ENCODE peak calls at places on chromosomes 12 and 14, in nine cellular contexts. One of them, this sample, is unnamed.

GRCh38 chr12:67980391-67980790 is 8.9 kb upstream of the IFNG-AS1 start:
- DNase-seq in non-pigmented ciliary epithelial cell: no peak
- DNase-seq in stimulated activated naive CD4-positive, alpha-beta T cell: no peak
- DNase-seq in stimulated activated CD8-positive, alpha-beta memory T cell treated with anti-CD3 and anti-CD28 coated beads, Interleukin-2, amount 100 ng/mL, for 1 hour: no peak
- DNase-seq in fibroblast of the conjunctiva: no peak
- DNase-seq in activated T-helper 1 cell treated with anti-CD3 and anti-CD28 coated beads, Interleukin-2, amount 50 U/mL, for 16 hours: no peak
- DNase-seq in C1 segment of cervical spinal cord: no peak
- DNase-seq in amniotic epithelial cell: no peak
- DNase-seq in glutamatergic neuron: no peak
- DNase-seq in this sample: no peak

GRCh38 chr12:7872565-7873304 is at the start of gene SLC2A14:
- DNase-seq in non-pigmented ciliary epithelial cell: no peak
- DNase-seq in stimulated activated naive CD4-positive, alpha-beta T cell: no peak
- DNase-seq in stimulated activated CD8-positive, alpha-beta memory T cell treated with anti-CD3 and anti-CD28 coated beads, Interleukin-2, amount 100 ng/mL, for 1 hour: no peak
- DNase-seq in fibroblast of the conjunctiva: no peak
- DNase-seq in activated T-helper 1 cell treated with anti-CD3 and anti-CD28 coated beads, Interleukin-2, amount 50 U/mL, for 16 hours: no peak
- DNase-seq in C1 segment of cervical spinal cord: no peak
- DNase-seq in amniotic epithelial cell: no peak
- DNase-seq in glutamatergic neuron: peak
- DNase-seq in this sample: no peak

GRCh38 chr12:111441107-111441928 is 35.6 kb downstream of the SH2B3 start:
- DNase-seq in non-pigmented ciliary epithelial cell: no peak
- DNase-seq in stimulated activated naive CD4-positive, alpha-beta T cell: no peak
- DNase-seq in stimulated activated CD8-positive, alpha-beta memory T cell treated with anti-CD3 and anti-CD28 coated beads, Interleukin-2, amount 100 ng/mL, for 1 hour: no peak
- DNase-seq in fibroblast of the conjunctiva: no peak
- DNase-seq in activated T-helper 1 cell treated with anti-CD3 and anti-CD28 coated beads, Interleukin-2, amount 50 U/mL, for 16 hours: no peak
- DNase-seq in C1 segment of cervical spinal cord: no peak
- DNase-seq in amniotic epithelial cell: no peak
- DNase-seq in glutamatergic neuron: no peak
- DNase-seq in this sample: no peak

GRCh38 chr12:4164591-4165558 is 108.7 kb upstream of the CCND2 start:
- DNase-seq in non-pigmented ciliary epithelial cell: peak
- DNase-seq in stimulated activated naive CD4-positive, alpha-beta T cell: no peak
- DNase-seq in stimulated activated CD8-positive, alpha-beta memory T cell treated with anti-CD3 and anti-CD28 coated beads, Interleukin-2, amount 100 ng/mL, for 1 hour: peak
- DNase-seq in fibroblast of the conjunctiva: peak
- DNase-seq in activated T-helper 1 cell treated with anti-CD3 and anti-CD28 coated beads, Interleukin-2, amount 50 U/mL, for 16 hours: peak
- DNase-seq in C1 segment of cervical spinal cord: peak
- DNase-seq in amniotic epithelial cell: peak
- DNase-seq in glutamatergic neuron: peak
- DNase-seq in this sample: peak

GRCh38 chr14:21026251-21026987 is 1.6 kb upstream of the NDRG2 start:
- DNase-seq in non-pigmented ciliary epithelial cell: no peak
- DNase-seq in stimulated activated naive CD4-positive, alpha-beta T cell: no peak
- DNase-seq in stimulated activated CD8-positive, alpha-beta memory T cell treated with anti-CD3 and anti-CD28 coated beads, Interleukin-2, amount 100 ng/mL, for 1 hour: no peak
- DNase-seq in fibroblast of the conjunctiva: no peak
- DNase-seq in activated T-helper 1 cell treated with anti-CD3 and anti-CD28 coated beads, Interleukin-2, amount 50 U/mL, for 16 hours: no peak
- DNase-seq in C1 segment of cervical spinal cord: peak
- DNase-seq in amniotic epithelial cell: no peak
- DNase-seq in glutamatergic neuron: no peak
- DNase-seq in this sample: no peak

GRCh38 chr12:64826234-64826633 is 1.8 kb downstream of the TBC1D30 start:
- DNase-seq in non-pigmented ciliary epithelial cell: peak
- DNase-seq in stimulated activated naive CD4-positive, alpha-beta T cell: no peak
- DNase-seq in stimulated activated CD8-positive, alpha-beta memory T cell treated with anti-CD3 and anti-CD28 coated beads, Interleukin-2, amount 100 ng/mL, for 1 hour: no peak
- DNase-seq in fibroblast of the conjunctiva: no peak
- DNase-seq in activated T-helper 1 cell treated with anti-CD3 and anti-CD28 coated beads, Interleukin-2, amount 50 U/mL, for 16 hours: no peak
- DNase-seq in C1 segment of cervical spinal cord: peak
- DNase-seq in amniotic epithelial cell: peak
- DNase-seq in glutamatergic neuron: no peak
- DNase-seq in this sample: peak

GRCh38 chr12:115771065-115771464 is 506.4 kb downstream of the MED13L start:
- DNase-seq in non-pigmented ciliary epithelial cell: no peak
- DNase-seq in stimulated activated naive CD4-positive, alpha-beta T cell: no peak
- DNase-seq in stimulated activated CD8-positive, alpha-beta memory T cell treated with anti-CD3 and anti-CD28 coated beads, Interleukin-2, amount 100 ng/mL, for 1 hour: no peak
- DNase-seq in fibroblast of the conjunctiva: no peak
- DNase-seq in activated T-helper 1 cell treated with anti-CD3 and anti-CD28 coated beads, Interleukin-2, amount 50 U/mL, for 16 hours: no peak
- DNase-seq in C1 segment of cervical spinal cord: no peak
- DNase-seq in amniotic epithelial cell: no peak
- DNase-seq in glutamatergic neuron: no peak
- DNase-seq in this sample: peak

GRCh38 chr12:117380083-117380482 is 18.7 kb upstream of the NOS1 start:
- DNase-seq in non-pigmented ciliary epithelial cell: no peak
- DNase-seq in stimulated activated naive CD4-positive, alpha-beta T cell: no peak
- DNase-seq in stimulated activated CD8-positive, alpha-beta memory T cell treated with anti-CD3 and anti-CD28 coated beads, Interleukin-2, amount 100 ng/mL, for 1 hour: no peak
- DNase-seq in fibroblast of the conjunctiva: no peak
- DNase-seq in activated T-helper 1 cell treated with anti-CD3 and anti-CD28 coated beads, Interleukin-2, amount 50 U/mL, for 16 hours: no peak
- DNase-seq in C1 segment of cervical spinal cord: no peak
- DNase-seq in amniotic epithelial cell: no peak
- DNase-seq in glutamatergic neuron: no peak
- DNase-seq in this sample: no peak

GRCh38 chr14:85762523-85762922 is 232.6 kb downstream of the FLRT2 start:
- DNase-seq in non-pigmented ciliary epithelial cell: no peak
- DNase-seq in stimulated activated naive CD4-positive, alpha-beta T cell: no peak
- DNase-seq in stimulated activated CD8-positive, alpha-beta memory T cell treated with anti-CD3 and anti-CD28 coated beads, Interleukin-2, amount 100 ng/mL, for 1 hour: no peak
- DNase-seq in fibroblast of the conjunctiva: peak
- DNase-seq in activated T-helper 1 cell treated with anti-CD3 and anti-CD28 coated beads, Interleukin-2, amount 50 U/mL, for 16 hours: no peak
- DNase-seq in C1 segment of cervical spinal cord: no peak
- DNase-seq in amniotic epithelial cell: no peak
- DNase-seq in glutamatergic neuron: no peak
- DNase-seq in this sample: no peak

GRCh38 chr12:58583956-58584355 is 336.3 kb downstream of the LRIG3 start:
- DNase-seq in non-pigmented ciliary epithelial cell: no peak
- DNase-seq in stimulated activated naive CD4-positive, alpha-beta T cell: no peak
- DNase-seq in stimulated activated CD8-positive, alpha-beta memory T cell treated with anti-CD3 and anti-CD28 coated beads, Interleukin-2, amount 100 ng/mL, for 1 hour: no peak
- DNase-seq in fibroblast of the conjunctiva: no peak
- DNase-seq in activated T-helper 1 cell treated with anti-CD3 and anti-CD28 coated beads, Interleukin-2, amount 50 U/mL, for 16 hours: no peak
- DNase-seq in C1 segment of cervical spinal cord: no peak
- DNase-seq in amniotic epithelial cell: no peak
- DNase-seq in glutamatergic neuron: no peak
- DNase-seq in this sample: no peak

GRCh38 chr12:31737763-31738162 is 8.9 kb upstream of the AMN1 start:
- DNase-seq in non-pigmented ciliary epithelial cell: no peak
- DNase-seq in stimulated activated naive CD4-positive, alpha-beta T cell: no peak
- DNase-seq in stimulated activated CD8-positive, alpha-beta memory T cell treated with anti-CD3 and anti-CD28 coated beads, Interleukin-2, amount 100 ng/mL, for 1 hour: no peak
- DNase-seq in fibroblast of the conjunctiva: no peak
- DNase-seq in activated T-helper 1 cell treated with anti-CD3 and anti-CD28 coated beads, Interleukin-2, amount 50 U/mL, for 16 hours: no peak
- DNase-seq in C1 segment of cervical spinal cord: no peak
- DNase-seq in amniotic epithelial cell: no peak
- DNase-seq in glutamatergic neuron: no peak
- DNase-seq in this sample: no peak

GRCh38 chr14:105589161-105589925 is 63.0 kb downstream of the TMEM121 start:
- DNase-seq in non-pigmented ciliary epithelial cell: no peak
- DNase-seq in stimulated activated naive CD4-positive, alpha-beta T cell: no peak
- DNase-seq in stimulated activated CD8-positive, alpha-beta memory T cell treated with anti-CD3 and anti-CD28 coated beads, Interleukin-2, amount 100 ng/mL, for 1 hour: no peak
- DNase-seq in fibroblast of the conjunctiva: no peak
- DNase-seq in activated T-helper 1 cell treated with anti-CD3 and anti-CD28 coated beads, Interleukin-2, amount 50 U/mL, for 16 hours: no peak
- DNase-seq in C1 segment of cervical spinal cord: no peak
- DNase-seq in amniotic epithelial cell: no peak
- DNase-seq in glutamatergic neuron: no peak
- DNase-seq in this sample: no peak

GRCh38 chr12:65487679-65488078 is 209.2 kb downstream of the MSRB3 start:
- DNase-seq in non-pigmented ciliary epithelial cell: no peak
- DNase-seq in stimulated activated naive CD4-positive, alpha-beta T cell: no peak
- DNase-seq in stimulated activated CD8-positive, alpha-beta memory T cell treated with anti-CD3 and anti-CD28 coated beads, Interleukin-2, amount 100 ng/mL, for 1 hour: no peak
- DNase-seq in fibroblast of the conjunctiva: no peak
- DNase-seq in activated T-helper 1 cell treated with anti-CD3 and anti-CD28 coated beads, Interleukin-2, amount 50 U/mL, for 16 hours: no peak
- DNase-seq in C1 segment of cervical spinal cord: no peak
- DNase-seq in amniotic epithelial cell: no peak
- DNase-seq in glutamatergic neuron: no peak
- DNase-seq in this sample: peak

GRCh38 chr12:2756756-2757155 is 38.0 kb upstream of the FKBP4 start:
- DNase-seq in non-pigmented ciliary epithelial cell: no peak
- DNase-seq in stimulated activated naive CD4-positive, alpha-beta T cell: no peak
- DNase-seq in stimulated activated CD8-positive, alpha-beta memory T cell treated with anti-CD3 and anti-CD28 coated beads, Interleukin-2, amount 100 ng/mL, for 1 hour: no peak
- DNase-seq in fibroblast of the conjunctiva: no peak
- DNase-seq in activated T-helper 1 cell treated with anti-CD3 and anti-CD28 coated beads, Interleukin-2, amount 50 U/mL, for 16 hours: no peak
- DNase-seq in C1 segment of cervical spinal cord: no peak
- DNase-seq in amniotic epithelial cell: no peak
- DNase-seq in glutamatergic neuron: no peak
- DNase-seq in this sample: no peak

GRCh38 chr12:67456281-67456918 is 187.2 kb downstream of the CAND1 start:
- DNase-seq in non-pigmented ciliary epithelial cell: no peak
- DNase-seq in stimulated activated naive CD4-positive, alpha-beta T cell: no peak
- DNase-seq in stimulated activated CD8-positive, alpha-beta memory T cell treated with anti-CD3 and anti-CD28 coated beads, Interleukin-2, amount 100 ng/mL, for 1 hour: no peak
- DNase-seq in fibroblast of the conjunctiva: peak
- DNase-seq in activated T-helper 1 cell treated with anti-CD3 and anti-CD28 coated beads, Interleukin-2, amount 50 U/mL, for 16 hours: no peak
- DNase-seq in C1 segment of cervical spinal cord: peak
- DNase-seq in amniotic epithelial cell: peak
- DNase-seq in glutamatergic neuron: no peak
- DNase-seq in this sample: peak

GRCh38 chr14:52266179-52266578 is 1.3 kb upstream of the PTGDR start:
- DNase-seq in non-pigmented ciliary epithelial cell: no peak
- DNase-seq in stimulated activated naive CD4-positive, alpha-beta T cell: no peak
- DNase-seq in stimulated activated CD8-positive, alpha-beta memory T cell treated with anti-CD3 and anti-CD28 coated beads, Interleukin-2, amount 100 ng/mL, for 1 hour: no peak
- DNase-seq in fibroblast of the conjunctiva: peak
- DNase-seq in activated T-helper 1 cell treated with anti-CD3 and anti-CD28 coated beads, Interleukin-2, amount 50 U/mL, for 16 hours: no peak
- DNase-seq in C1 segment of cervical spinal cord: no peak
- DNase-seq in amniotic epithelial cell: peak
- DNase-seq in glutamatergic neuron: no peak
- DNase-seq in this sample: peak

GRCh38 chr12:106088246-106089200 is 50.2 kb downstream of the NUAK1 start:
- DNase-seq in non-pigmented ciliary epithelial cell: no peak
- DNase-seq in stimulated activated naive CD4-positive, alpha-beta T cell: no peak
- DNase-seq in stimulated activated CD8-positive, alpha-beta memory T cell treated with anti-CD3 and anti-CD28 coated beads, Interleukin-2, amount 100 ng/mL, for 1 hour: no peak
- DNase-seq in fibroblast of the conjunctiva: no peak
- DNase-seq in activated T-helper 1 cell treated with anti-CD3 and anti-CD28 coated beads, Interleukin-2, amount 50 U/mL, for 16 hours: no peak
- DNase-seq in C1 segment of cervical spinal cord: peak
- DNase-seq in amniotic epithelial cell: no peak
- DNase-seq in glutamatergic neuron: no peak
- DNase-seq in this sample: peak

GRCh38 chr12:125172231-125172850 is 107.1 kb downstream of the AACS start:
- DNase-seq in non-pigmented ciliary epithelial cell: no peak
- DNase-seq in stimulated activated naive CD4-positive, alpha-beta T cell: no peak
- DNase-seq in stimulated activated CD8-positive, alpha-beta memory T cell treated with anti-CD3 and anti-CD28 coated beads, Interleukin-2, amount 100 ng/mL, for 1 hour: no peak
- DNase-seq in fibroblast of the conjunctiva: no peak
- DNase-seq in activated T-helper 1 cell treated with anti-CD3 and anti-CD28 coated beads, Interleukin-2, amount 50 U/mL, for 16 hours: no peak
- DNase-seq in C1 segment of cervical spinal cord: no peak
- DNase-seq in amniotic epithelial cell: no peak
- DNase-seq in glutamatergic neuron: no peak
- DNase-seq in this sample: no peak

GRCh38 chr14:90288646-90289355 is 32.4 kb downstream of the PSMC1 start:
- DNase-seq in non-pigmented ciliary epithelial cell: no peak
- DNase-seq in stimulated activated naive CD4-positive, alpha-beta T cell: no peak
- DNase-seq in stimulated activated CD8-positive, alpha-beta memory T cell treated with anti-CD3 and anti-CD28 coated beads, Interleukin-2, amount 100 ng/mL, for 1 hour: no peak
- DNase-seq in fibroblast of the conjunctiva: no peak
- DNase-seq in activated T-helper 1 cell treated with anti-CD3 and anti-CD28 coated beads, Interleukin-2, amount 50 U/mL, for 16 hours: no peak
- DNase-seq in C1 segment of cervical spinal cord: no peak
- DNase-seq in amniotic epithelial cell: no peak
- DNase-seq in glutamatergic neuron: no peak
- DNase-seq in this sample: no peak

GRCh38 chr14:92800012-92800411 is 5.9 kb downstream of the GOLGA5 start:
- DNase-seq in non-pigmented ciliary epithelial cell: no peak
- DNase-seq in stimulated activated naive CD4-positive, alpha-beta T cell: no peak
- DNase-seq in stimulated activated CD8-positive, alpha-beta memory T cell treated with anti-CD3 and anti-CD28 coated beads, Interleukin-2, amount 100 ng/mL, for 1 hour: no peak
- DNase-seq in fibroblast of the conjunctiva: no peak
- DNase-seq in activated T-helper 1 cell treated with anti-CD3 and anti-CD28 coated beads, Interleukin-2, amount 50 U/mL, for 16 hours: no peak
- DNase-seq in C1 segment of cervical spinal cord: no peak
- DNase-seq in amniotic epithelial cell: no peak
- DNase-seq in glutamatergic neuron: no peak
- DNase-seq in this sample: no peak

GRCh38 chr12:50923361-50924130 is 28.8 kb upstream of the HIGD1C start:
- DNase-seq in non-pigmented ciliary epithelial cell: no peak
- DNase-seq in stimulated activated naive CD4-positive, alpha-beta T cell: no peak
- DNase-seq in stimulated activated CD8-positive, alpha-beta memory T cell treated with anti-CD3 and anti-CD28 coated beads, Interleukin-2, amount 100 ng/mL, for 1 hour: no peak
- DNase-seq in fibroblast of the conjunctiva: no peak
- DNase-seq in activated T-helper 1 cell treated with anti-CD3 and anti-CD28 coated beads, Interleukin-2, amount 50 U/mL, for 16 hours: no peak
- DNase-seq in C1 segment of cervical spinal cord: peak
- DNase-seq in amniotic epithelial cell: no peak
- DNase-seq in glutamatergic neuron: no peak
- DNase-seq in this sample: no peak

GRCh38 chr12:45415393-45415817 is 199.5 kb downstream of the ANO6 start:
- DNase-seq in non-pigmented ciliary epithelial cell: peak
- DNase-seq in stimulated activated naive CD4-positive, alpha-beta T cell: no peak
- DNase-seq in stimulated activated CD8-positive, alpha-beta memory T cell treated with anti-CD3 and anti-CD28 coated beads, Interleukin-2, amount 100 ng/mL, for 1 hour: no peak
- DNase-seq in fibroblast of the conjunctiva: peak
- DNase-seq in activated T-helper 1 cell treated with anti-CD3 and anti-CD28 coated beads, Interleukin-2, amount 50 U/mL, for 16 hours: no peak
- DNase-seq in C1 segment of cervical spinal cord: no peak
- DNase-seq in amniotic epithelial cell: peak
- DNase-seq in glutamatergic neuron: no peak
- DNase-seq in this sample: peak